ENCODE peak calls at places on chromosomes 3 and 15, in seven cellular contexts. T is heart right ventricle, V is A549, D is K562, E is brain microvascular endothelial cell, W is heart left ventricle, G is astrocyte. O is an unnamed sample.

GRCh38 chr3:149713730-149714654 is 38.3 kb downstream of the COMMD2 start:
- DNase-seq in G (no peak), W (no peak), T (peak; percentile 15), E (no peak), V (no peak), D (no peak), O (no peak)

GRCh38 chr3:11510001-11510760 is 133.5 kb downstream of the VGLL4 start:
- DNase-seq in V (no peak), T (no peak), E (no peak), G (no peak), D (no peak), W (no peak), O (no peak)

GRCh38 chr3:177629276-177629675 is 432.0 kb upstream of the TBL1XR1 start:
- DNase-seq in T (no peak), V (no peak), D (no peak), W (no peak), G (no peak), E (no peak), O (no peak)

GRCh38 chr3:64908292-64908691 is 220.5 kb upstream of the ADAMTS9 start:
- DNase-seq in T (no peak), G (no peak), E (peak; percentile 27), D (no peak), W (no peak), V (no peak), O (no peak)

GRCh38 chr15:40295870-40296560 is 11.7 kb downstream of the PLCB2 start:
- DNase-seq in T (peak; percentile 77), V (no peak), E (no peak), W (peak; percentile 84), G (no peak), D (no peak), O (no peak)

GRCh38 chr3:99925584-99925983 is 107.9 kb downstream of the CMSS1 start:
- DNase-seq in E (peak; percentile 53), W (no peak), V (peak; percentile 30), T (no peak), D (no peak), G (peak; percentile 86), O (no peak)

GRCh38 chr3:14758893-14759292 is 59.9 kb upstream of the FGD5 start:
- DNase-seq in G (no peak), V (no peak), D (no peak), W (no peak), E (no peak), T (no peak), O (no peak)

GRCh38 chr3:150544040-150544439 is 2.3 kb downstream of the SERP1 start:
- DNase-seq in T (no peak), W (no peak), E (peak; percentile 33), G (peak; percentile 67), V (no peak), D (no peak), O (no peak)

GRCh38 chr3:29140706-29141105 is 140.2 kb upstream of the RBMS3 start:
- DNase-seq in W (no peak), E (peak; percentile 22), V (no peak), T (no peak), D (no peak), G (no peak), O (no peak)

GRCh38 chr3:159273070-159273469 is 471.2 kb downstream of the MFSD1 start:
- DNase-seq in G (no peak), E (no peak), T (no peak), V (no peak), D (no peak), W (no peak), O (no peak)

GRCh38 chr15:90730290-90730689 is 13.1 kb downstream of the BLM start:
- DNase-seq in G (no peak), E (no peak), T (no peak), W (no peak), D (no peak), V (no peak), O (no peak)

GRCh38 chr3:182284793-182285192 is 508.5 kb upstream of the ATP11B start:
- DNase-seq in W (no peak), V (no peak), G (no peak), T (no peak), D (no peak), E (no peak), O (no peak)

GRCh38 chr3:11306815-11307589 is 34.8 kb downstream of the ATG7 start:
- DNase-seq in E (peak; percentile 59), T (no peak), G (peak; percentile 68), W (no peak), V (no peak), D (no peak), O (no peak)

GRCh38 chr3:113685956-113686721 is 10.3 kb downstream of the USF3 start:
- DNase-seq in T (no peak), E (peak; percentile 25), V (no peak), W (no peak), D (no peak), G (peak; percentile 16), O (no peak)

GRCh38 chr3:27721717-27722564 is at the start of gene EOMES:
- DNase-seq in E (no peak), D (no peak), G (peak; percentile 22), V (peak; percentile 89), W (peak; percentile 72), T (no peak), O (no peak)

GRCh38 chr3:71219744-71220638 is 363.5 kb downstream of the FOXP1 start:
- DNase-seq in E (no peak), D (no peak), W (no peak), T (no peak), V (no peak), G (no peak), O (no peak)

GRCh38 chr3:196639517-196640500 is at the start of gene NRROS:
- DNase-seq in D (peak; percentile 83), G (peak; percentile 28), E (peak; percentile 32), T (peak; percentile 64), W (peak; percentile 85), V (no peak), O (peak; percentile 63)

GRCh38 chr3:29850641-29851040 is 569.8 kb downstream of the RBMS3 start:
- DNase-seq in W (no peak), G (no peak), D (no peak), E (no peak), T (no peak), V (peak; percentile 7), O (no peak)

GRCh38 chr3:119831941-119832371 is 50.1 kb downstream of the NR1I2 start:
- DNase-seq in D (no peak), V (no peak), W (no peak), E (peak; percentile 86), T (no peak), G (peak; percentile 84), O (no peak)

GRCh38 chr3:65557915-65558564 is 480.7 kb downstream of the MAGI1 start:
- DNase-seq in V (no peak), D (no peak), T (no peak), G (no peak), W (no peak), E (no peak), O (no peak)

GRCh38 chr15:71682051-71682450 is 128.3 kb upstream of the NR2E3 start:
- DNase-seq in T (no peak), E (no peak), W (no peak), D (no peak), V (no peak), G (no peak), O (no peak)

GRCh38 chr15:35078221-35078915 is 6.7 kb downstream of the NANOGP8 start:
- DNase-seq in V (peak; percentile 75), G (peak; percentile 36), T (no peak), E (peak; percentile 5), W (no peak), D (peak; percentile 50), O (no peak)

DNA sequence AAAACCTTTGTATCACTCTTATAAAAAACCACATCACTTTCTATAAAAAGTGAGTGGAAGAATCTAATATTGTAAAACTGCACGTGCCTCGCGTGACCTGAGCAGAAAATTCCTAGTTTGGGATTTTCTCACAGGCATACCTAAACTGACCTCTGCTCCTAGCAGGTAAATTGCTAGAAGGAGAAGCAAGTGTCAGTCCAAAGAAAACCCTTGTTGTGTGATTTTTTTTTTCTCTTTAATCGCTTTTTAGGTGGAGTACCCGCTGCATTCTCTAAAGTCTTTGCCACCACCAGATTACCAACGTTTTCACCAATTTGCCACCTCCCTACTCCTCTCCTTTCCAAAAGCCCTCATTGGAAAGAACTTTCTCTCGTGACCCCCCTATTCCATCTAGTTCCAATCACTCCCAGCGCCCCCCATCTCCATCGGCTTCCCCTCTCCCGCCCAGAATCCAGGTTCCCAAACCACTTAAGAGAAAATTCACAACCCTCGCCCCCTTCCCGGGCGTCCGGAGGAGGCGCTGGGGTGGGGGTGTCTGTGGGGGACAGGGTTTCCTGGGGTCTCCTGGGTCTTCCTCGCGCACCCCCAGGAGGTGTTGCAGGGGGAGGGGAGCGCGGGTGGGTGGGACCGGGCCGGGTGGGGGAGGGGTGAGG is 401 bp upstream of the UBE2E1 start:
- DNase-seq in W (no peak), G (no peak), E (no peak), V (no peak), D (no peak), T (no peak), O (no peak)
- TF ChIP-seq CTCF in W (no peak), G (no peak), E (peak; percentile 31), V (no peak), D (no peak), T (no peak), O (no peak)

DNA sequence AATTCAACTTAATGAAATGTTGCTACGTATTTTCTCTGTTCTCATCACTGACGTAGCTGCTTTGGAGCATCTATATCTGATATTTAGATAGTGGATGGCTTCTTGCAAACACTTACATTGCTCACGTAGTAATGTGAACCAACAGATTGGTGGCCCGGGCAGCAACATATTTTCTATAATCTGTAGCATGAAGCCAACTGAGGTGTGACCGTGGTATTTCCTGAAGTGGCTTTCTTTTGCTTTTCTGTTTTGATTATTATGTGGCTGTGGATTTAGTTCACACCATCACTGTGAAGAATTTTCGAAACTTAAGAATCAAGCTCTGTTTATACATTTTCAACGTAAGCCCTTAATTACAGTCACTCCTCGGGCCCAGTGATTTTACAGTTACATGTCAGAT is 288.5 kb downstream of the LPP start:
- DNase-seq in E (no peak), G (no peak), D (no peak), W (no peak), V (no peak), T (no peak), O (no peak)
- H3K4me3 ChIP-seq in E (no peak overlapping the region), G (no peak overlapping the region), D (no peak overlapping the region), W (no peak overlapping the region), V (no peak overlapping the region), T (no peak overlapping the region), O (no peak overlapping the region)

GRCh38 chr3:44557074-44557473 is 2.1 kb downstream of the ZKSCAN7 start:
- DNase-seq in G (no peak), V (no peak), E (no peak), D (no peak), T (no peak), W (no peak), O (no peak)

GRCh38 chr3:44555753-44556152 is 760 bp downstream of the ZKSCAN7 start:
- DNase-seq in T (no peak), G (no peak), V (no peak), W (no peak), D (no peak), E (no peak), O (no peak)

GRCh38 chr3:44562147-44562546 is 7.2 kb downstream of the ZKSCAN7 start:
- DNase-seq in E (no peak), W (no peak), V (no peak), D (no peak), G (no peak), T (no peak), O (no peak)

GRCh38 chr3:44561076-44561475 is 6.1 kb downstream of the ZKSCAN7 start:
- DNase-seq in V (no peak), T (no peak), G (no peak), D (no peak), E (no peak), W (no peak), O (no peak)
- TF ChIP-seq CTCF in V (no peak), T (no peak), G (no peak), D (no peak), E (no peak), W (no peak), O (no peak)

GRCh38 chr3:121658716-121659435 is 1.8 kb downstream of the HCLS1 start:
- DNase-seq in T (no peak), W (no peak), V (no peak), E (no peak), D (no peak), G (no peak), O (no peak)
- H3K4me3 ChIP-seq in T (no peak overlapping the region), W (no peak overlapping the region), V (no peak overlapping the region), E (no peak overlapping the region), D (no peak overlapping the region), G (no peak overlapping the region), O (no peak overlapping the region)

O was measured in lower leg skin.